ENCODE peak calls at places on chromosomes 12 and 14, in six cellular contexts. One of them, this sample, is unnamed.

GRCh38 chr12:88334271-88334670 is 192.2 kb downstream of the TMTC3 start:
- DNase-seq in A673: no peak
- DNase-seq in fibroblast of lung: peak; percentile 85
- DNase-seq in stomach: peak; percentile 26
- DNase-seq in testis: no peak
- DNase-seq in endodermal cell: no peak
- DNase-seq in this sample: no peak

GRCh38 chr12:82650627-82651337 is 35.9 kb upstream of the TMTC2 start:
- DNase-seq in A673: peak; percentile 74
- DNase-seq in fibroblast of lung: peak; percentile 50
- DNase-seq in stomach: peak; percentile 48
- DNase-seq in testis: no peak
- DNase-seq in endodermal cell: no peak
- DNase-seq in this sample: peak; percentile 28

GRCh38 chr12:96462571-96463280 is 26.7 kb upstream of the CFAP54 start:
- DNase-seq in A673: no peak
- DNase-seq in fibroblast of lung: no peak
- DNase-seq in stomach: no peak
- DNase-seq in testis: no peak
- DNase-seq in endodermal cell: no peak
- DNase-seq in this sample: no peak

GRCh38 chr12:96219700-96220206 is 25.6 kb downstream of the ELK3 start:
- DNase-seq in A673: no peak
- DNase-seq in fibroblast of lung: peak; percentile 99
- DNase-seq in stomach: no peak
- DNase-seq in testis: no peak
- DNase-seq in endodermal cell: peak; percentile 72
- DNase-seq in this sample: no peak

GRCh38 chr12:125455556-125455955 is 390.3 kb downstream of the AACS start:
- DNase-seq in A673: no peak
- DNase-seq in fibroblast of lung: no peak
- DNase-seq in stomach: no peak
- DNase-seq in testis: no peak
- DNase-seq in endodermal cell: peak; percentile 62
- DNase-seq in this sample: no peak

GRCh38 chr12:57089259-57090245 is 638 bp downstream of the NAB2 start:
- DNase-seq in A673: peak; percentile 77
- DNase-seq in fibroblast of lung: peak; percentile 57
- DNase-seq in stomach: peak; percentile 58
- DNase-seq in testis: peak; percentile 87
- DNase-seq in endodermal cell: peak; percentile 80
- DNase-seq in this sample: peak; percentile 67

GRCh38 chr14:99873653-99874052 is 80.4 kb downstream of the EML1 start:
- DNase-seq in A673: no peak
- DNase-seq in fibroblast of lung: no peak
- DNase-seq in stomach: no peak
- DNase-seq in testis: no peak
- DNase-seq in endodermal cell: no peak
- DNase-seq in this sample: no peak

GRCh38 chr14:36394593-36394992 is 74.2 kb upstream of the MBIP start:
- DNase-seq in A673: no peak
- DNase-seq in fibroblast of lung: no peak
- DNase-seq in stomach: no peak
- DNase-seq in testis: no peak
- DNase-seq in endodermal cell: no peak
- DNase-seq in this sample: peak; percentile 29

DNA sequence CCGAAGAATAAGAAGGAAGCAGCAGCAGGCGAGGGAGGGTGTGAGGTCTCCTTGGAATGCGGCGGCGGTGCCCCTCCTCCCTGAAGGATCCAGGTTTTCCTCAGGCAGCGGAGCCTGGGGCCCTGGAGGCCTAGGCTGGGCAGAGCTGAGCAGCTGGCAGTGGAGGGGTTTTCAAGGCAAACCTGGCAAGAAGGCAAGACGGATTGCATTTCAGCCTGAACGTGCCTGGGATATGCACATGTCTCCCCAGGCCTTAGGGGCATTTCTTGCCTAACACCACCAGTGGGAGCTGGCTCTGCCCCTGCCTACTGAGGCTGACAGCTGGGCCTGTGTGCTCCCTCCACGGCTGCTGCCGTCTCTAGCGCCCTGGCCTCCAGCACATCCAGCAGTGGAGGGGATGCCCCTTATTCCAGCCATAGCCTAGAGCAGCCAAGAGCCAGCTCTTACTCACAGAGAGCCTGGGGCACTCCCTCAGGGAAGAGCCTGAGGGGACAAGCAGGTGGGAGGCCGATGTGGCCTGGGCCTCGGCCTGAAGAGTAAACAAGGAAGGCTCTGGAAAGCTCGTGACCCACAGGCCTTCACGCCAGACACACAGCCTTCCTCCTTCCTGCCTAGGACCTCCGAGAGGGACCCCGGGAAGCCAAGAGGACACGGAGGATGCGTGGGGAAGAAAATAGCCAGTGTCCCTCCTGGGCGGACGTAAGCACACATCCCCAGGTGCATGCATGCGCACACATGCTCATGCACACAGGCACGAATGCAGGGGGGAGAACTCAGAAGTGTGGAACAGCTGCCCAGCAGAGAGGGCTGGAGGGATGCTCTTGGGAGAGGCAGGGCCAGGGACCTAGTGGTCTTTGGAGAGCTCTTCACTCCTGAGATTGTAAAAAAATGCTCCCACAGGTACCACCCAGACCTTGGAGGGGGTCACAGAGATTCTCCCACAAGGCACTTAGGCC is 23.0 kb upstream of the EIF2B2 start:
- DNase-seq in A673: peak; percentile 82
- DNase-seq in fibroblast of lung: peak; percentile 21
- DNase-seq in stomach: no peak
- DNase-seq in testis: no peak
- DNase-seq in endodermal cell: peak; percentile 82
- DNase-seq in this sample: peak; percentile 47
- TF ChIP-seq CTCF in A673: peak; percentile 40
- TF ChIP-seq CTCF in fibroblast of lung: peak; percentile 9
- TF ChIP-seq CTCF in stomach: no peak
- TF ChIP-seq CTCF in testis: no peak
- TF ChIP-seq CTCF in endodermal cell: peak; percentile 48
- TF ChIP-seq CTCF in this sample: peak; percentile 10

GRCh38 chr14:88470542-88471440 is 84.0 kb downstream of the PTPN21 start:
- DNase-seq in A673: no peak
- DNase-seq in fibroblast of lung: peak; percentile 52
- DNase-seq in stomach: no peak
- DNase-seq in testis: no peak
- DNase-seq in endodermal cell: no peak
- DNase-seq in this sample: peak; percentile 9
- H3K4me1 ChIP-seq in A673: no peaks in the 10 kb centered on the region
- H3K4me1 ChIP-seq in fibroblast of lung: peaks cover 6% of the 10 kb centered on the region
- H3K4me1 ChIP-seq in stomach: peaks cover 6% of the 10 kb centered on the region
- H3K4me1 ChIP-seq in testis: no peaks in the 10 kb centered on the region
- H3K4me1 ChIP-seq in endodermal cell: no peaks in the 10 kb centered on the region
- H3K4me1 ChIP-seq in this sample: peaks cover 21% of the 10 kb centered on the region

GRCh38 chr12:83954071-83954789 is 958.4 kb downstream of the SLC6A15 start:
- DNase-seq in A673: no peak
- DNase-seq in fibroblast of lung: no peak
- DNase-seq in stomach: no peak
- DNase-seq in testis: no peak
- DNase-seq in endodermal cell: no peak
- DNase-seq in this sample: no peak

GRCh38 chr12:83960767-83961166 is 951.8 kb downstream of the SLC6A15 start:
- DNase-seq in A673: no peak
- DNase-seq in fibroblast of lung: no peak
- DNase-seq in stomach: no peak
- DNase-seq in testis: no peak
- DNase-seq in endodermal cell: no peak
- DNase-seq in this sample: no peak

GRCh38 chr12:83958997-83959396 is 953.6 kb downstream of the SLC6A15 start:
- DNase-seq in A673: no peak
- DNase-seq in fibroblast of lung: no peak
- DNase-seq in stomach: no peak
- DNase-seq in testis: no peak
- DNase-seq in endodermal cell: no peak
- DNase-seq in this sample: no peak

GRCh38 chr12:83954939-83955601 is 957.5 kb downstream of the SLC6A15 start:
- DNase-seq in A673: no peak
- DNase-seq in fibroblast of lung: no peak
- DNase-seq in stomach: no peak
- DNase-seq in testis: peak; percentile 20
- DNase-seq in endodermal cell: peak; percentile 80
- DNase-seq in this sample: peak; percentile 10
- TF ChIP-seq CTCF in A673: peak; percentile 26
- TF ChIP-seq CTCF in fibroblast of lung: no peak
- TF ChIP-seq CTCF in stomach: no peak
- TF ChIP-seq CTCF in testis: no peak
- TF ChIP-seq CTCF in endodermal cell: peak; percentile 72
- TF ChIP-seq CTCF in this sample: peak; percentile 20

DNA sequence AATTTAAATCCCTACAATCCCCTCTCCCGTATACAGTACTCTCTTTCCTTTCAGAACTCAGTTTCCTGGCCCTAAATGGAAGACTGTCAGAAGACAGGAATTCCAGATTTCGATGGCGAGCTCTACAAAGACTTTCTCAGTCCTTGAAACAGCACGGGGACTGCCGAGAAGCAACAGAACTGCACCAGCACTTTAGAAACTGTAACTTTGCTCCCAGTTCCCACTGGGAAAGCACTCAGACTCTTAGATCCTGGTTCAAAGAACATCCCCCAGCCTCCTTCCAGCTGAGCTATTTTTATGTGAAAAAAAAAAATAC is 1.8 kb downstream of the PXN start:
- DNase-seq in A673: no peak
- DNase-seq in fibroblast of lung: no peak
- DNase-seq in stomach: no peak
- DNase-seq in testis: peak; percentile 42
- DNase-seq in endodermal cell: no peak
- DNase-seq in this sample: no peak
- H3K4me1 ChIP-seq in A673: peaks cover 28% of the 10 kb centered on the region
- H3K4me1 ChIP-seq in fibroblast of lung: peaks cover 16% of the 10 kb centered on the region
- H3K4me1 ChIP-seq in stomach: peaks cover 36% of the 10 kb centered on the region
- H3K4me1 ChIP-seq in testis: peaks cover 44% of the 10 kb centered on the region
- H3K4me1 ChIP-seq in endodermal cell: peaks cover 17% of the 10 kb centered on the region
- H3K4me1 ChIP-seq in this sample: peaks cover 8% of the 10 kb centered on the region

GRCh38 chr12:27344760-27345159 is 12.1 kb downstream of the BMAL2 start:
- DNase-seq in A673: no peak
- DNase-seq in fibroblast of lung: peak; percentile 32
- DNase-seq in stomach: no peak
- DNase-seq in testis: no peak
- DNase-seq in endodermal cell: no peak
- DNase-seq in this sample: no peak

GRCh38 chr12:27342551-27342950 is 9.9 kb downstream of the BMAL2 start:
- DNase-seq in A673: no peak
- DNase-seq in fibroblast of lung: no peak
- DNase-seq in stomach: no peak
- DNase-seq in testis: no peak
- DNase-seq in endodermal cell: no peak
- DNase-seq in this sample: no peak

GRCh38 chr12:27345376-27345775 is 12.7 kb downstream of the BMAL2 start:
- DNase-seq in A673: no peak
- DNase-seq in fibroblast of lung: no peak
- DNase-seq in stomach: no peak
- DNase-seq in testis: no peak
- DNase-seq in endodermal cell: no peak
- DNase-seq in this sample: no peak

GRCh38 chr12:27343255-27344000 is 10.8 kb downstream of the BMAL2 start:
- DNase-seq in A673: no peak
- DNase-seq in fibroblast of lung: peak; percentile 97
- DNase-seq in stomach: no peak
- DNase-seq in testis: no peak
- DNase-seq in endodermal cell: no peak
- DNase-seq in this sample: no peak

GRCh38 chr12:27344246-27344645 is 11.6 kb downstream of the BMAL2 start:
- DNase-seq in A673: no peak
- DNase-seq in fibroblast of lung: no peak
- DNase-seq in stomach: no peak
- DNase-seq in testis: no peak
- DNase-seq in endodermal cell: no peak
- DNase-seq in this sample: no peak
- TF ChIP-seq CTCF in A673: no peak
- TF ChIP-seq CTCF in fibroblast of lung: no peak
- TF ChIP-seq CTCF in stomach: no peak
- TF ChIP-seq CTCF in testis: no peak
- TF ChIP-seq CTCF in endodermal cell: peak; percentile 13
- TF ChIP-seq CTCF in this sample: no peak

DNA sequence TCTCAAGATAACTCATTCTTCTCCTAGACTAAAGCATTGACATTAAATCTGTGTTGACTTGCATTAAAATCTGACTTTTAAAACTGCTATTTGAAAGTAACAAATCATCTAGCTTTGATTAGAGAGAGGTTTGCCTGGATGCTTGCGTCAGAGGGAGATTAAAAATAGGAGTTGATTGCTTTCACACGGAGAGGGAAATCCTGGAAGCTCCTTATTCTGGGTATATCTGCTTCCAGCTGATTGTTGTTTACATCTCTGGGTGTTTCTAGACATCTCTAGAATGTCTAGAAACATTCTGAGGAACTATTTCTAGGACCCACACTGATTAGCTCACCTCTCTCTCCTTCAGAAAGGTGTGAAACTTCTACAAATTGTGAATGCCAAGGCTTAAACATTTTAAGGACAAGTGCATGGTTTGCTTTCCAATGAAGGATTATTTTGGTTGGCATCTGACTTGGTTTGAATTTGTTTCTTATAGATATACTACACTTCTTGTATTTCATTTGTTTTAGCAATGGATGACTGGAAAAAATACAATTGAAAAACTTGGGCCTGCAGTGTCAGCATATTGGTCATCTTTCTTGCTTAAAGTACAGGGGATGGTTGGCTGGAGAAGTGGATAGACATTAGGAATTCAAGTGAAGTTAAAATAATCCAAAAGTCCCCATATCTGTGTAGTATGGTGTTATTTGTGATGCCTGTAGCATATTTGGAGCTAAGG is 2.1 kb downstream of the DIP2B start:
- DNase-seq in A673: no peak
- DNase-seq in fibroblast of lung: peak; percentile 23
- DNase-seq in stomach: no peak
- DNase-seq in testis: peak; percentile 49
- DNase-seq in endodermal cell: no peak
- DNase-seq in this sample: peak; percentile 36
- H3K4me1 ChIP-seq in A673: peaks cover 39% of the 10 kb centered on the region
- H3K4me1 ChIP-seq in fibroblast of lung: no peaks in the 10 kb centered on the region
- H3K4me1 ChIP-seq in stomach: peaks cover 14% of the 10 kb centered on the region
- H3K4me1 ChIP-seq in testis: peaks cover 21% of the 10 kb centered on the region
- H3K4me1 ChIP-seq in endodermal cell: peaks cover 3% of the 10 kb centered on the region
- H3K4me1 ChIP-seq in this sample: peaks cover 32% of the 10 kb centered on the region

GRCh38 chr12:79162948-79163347 is 298.4 kb downstream of the SYT1 start:
- DNase-seq in A673: peak; percentile 42
- DNase-seq in fibroblast of lung: no peak
- DNase-seq in stomach: no peak
- DNase-seq in testis: no peak
- DNase-seq in endodermal cell: no peak
- DNase-seq in this sample: no peak
- TF ChIP-seq CTCF in A673: peak; percentile 25
- TF ChIP-seq CTCF in fibroblast of lung: no peak
- TF ChIP-seq CTCF in stomach: no peak
- TF ChIP-seq CTCF in testis: no peak
- TF ChIP-seq CTCF in endodermal cell: no peak
- TF ChIP-seq CTCF in this sample: no peak